ENCODE peak calls at places on chromosome 1, in seven cellular contexts. One of them, this sample, is unnamed.
A peak's percentile ranks its signal among the peaks of the same experiment; 100 is the strongest.

GRCh38 chr1:89842547-89843278 is 21.9 kb downstream of the LRRC8D start:
- DNase-seq in cardiac muscle cell: peak; percentile 64
- DNase-seq in tibial nerve: no peak
- DNase-seq in activated naive CD4-positive, alpha-beta T cell: no peak
- DNase-seq in fibroblast of mammary gland: peak; percentile 27
- DNase-seq in stimulated activated CD4-positive, alpha-beta T cell treated with anti-CD3 and anti-CD28 coated beads, Interleukin-2, amount 100 ng/mL, for 48 hours: no peak
- DNase-seq in endothelial cell: no peak
- DNase-seq in this sample: no peak

GRCh38 chr1:213982515-213982813 is 5.3 kb upstream of the PROX1 start:
- DNase-seq in cardiac muscle cell: no peak
- DNase-seq in tibial nerve: no peak
- DNase-seq in activated naive CD4-positive, alpha-beta T cell: no peak
- DNase-seq in fibroblast of mammary gland: no peak
- DNase-seq in stimulated activated CD4-positive, alpha-beta T cell treated with anti-CD3 and anti-CD28 coated beads, Interleukin-2, amount 100 ng/mL, for 48 hours: no peak
- DNase-seq in endothelial cell: no peak
- DNase-seq in this sample: no peak

GRCh38 chr1:188224263-188224662 is 1395.5 kb downstream of the PLA2G4A start:
- DNase-seq in cardiac muscle cell: no peak
- DNase-seq in tibial nerve: no peak
- DNase-seq in activated naive CD4-positive, alpha-beta T cell: no peak
- DNase-seq in fibroblast of mammary gland: no peak
- DNase-seq in stimulated activated CD4-positive, alpha-beta T cell treated with anti-CD3 and anti-CD28 coated beads, Interleukin-2, amount 100 ng/mL, for 48 hours: no peak
- DNase-seq in endothelial cell: no peak
- DNase-seq in this sample: no peak

GRCh38 chr1:84225636-84226035 is 75.9 kb upstream of the SAMD13 start:
- DNase-seq in cardiac muscle cell: peak; percentile 40
- DNase-seq in tibial nerve: no peak
- DNase-seq in activated naive CD4-positive, alpha-beta T cell: no peak
- DNase-seq in fibroblast of mammary gland: no peak
- DNase-seq in stimulated activated CD4-positive, alpha-beta T cell treated with anti-CD3 and anti-CD28 coated beads, Interleukin-2, amount 100 ng/mL, for 48 hours: no peak
- DNase-seq in endothelial cell: no peak
- DNase-seq in this sample: no peak

GRCh38 chr1:156002182-156002911 is 18.4 kb downstream of the SSR2 start:
- DNase-seq in cardiac muscle cell: no peak
- DNase-seq in tibial nerve: no peak
- DNase-seq in activated naive CD4-positive, alpha-beta T cell: no peak
- DNase-seq in fibroblast of mammary gland: no peak
- DNase-seq in stimulated activated CD4-positive, alpha-beta T cell treated with anti-CD3 and anti-CD28 coated beads, Interleukin-2, amount 100 ng/mL, for 48 hours: no peak
- DNase-seq in endothelial cell: no peak
- DNase-seq in this sample: no peak

GRCh38 chr1:240244968-240245628 is 153.4 kb downstream of the FMN2 start:
- DNase-seq in cardiac muscle cell: no peak
- DNase-seq in tibial nerve: no peak
- DNase-seq in activated naive CD4-positive, alpha-beta T cell: no peak
- DNase-seq in fibroblast of mammary gland: peak; percentile 91
- DNase-seq in stimulated activated CD4-positive, alpha-beta T cell treated with anti-CD3 and anti-CD28 coated beads, Interleukin-2, amount 100 ng/mL, for 48 hours: no peak
- DNase-seq in endothelial cell: no peak
- DNase-seq in this sample: no peak

GRCh38 chr1:210250665-210250997 is 18.0 kb downstream of the SERTAD4 start:
- DNase-seq in cardiac muscle cell: peak; percentile 35
- DNase-seq in tibial nerve: no peak
- DNase-seq in activated naive CD4-positive, alpha-beta T cell: no peak
- DNase-seq in fibroblast of mammary gland: no peak
- DNase-seq in stimulated activated CD4-positive, alpha-beta T cell treated with anti-CD3 and anti-CD28 coated beads, Interleukin-2, amount 100 ng/mL, for 48 hours: no peak
- DNase-seq in endothelial cell: peak; percentile 62
- DNase-seq in this sample: no peak

GRCh38 chr1:193069748-193070394 is 10.5 kb downstream of the RO60 start:
- DNase-seq in cardiac muscle cell: peak; percentile 18
- DNase-seq in tibial nerve: no peak
- DNase-seq in activated naive CD4-positive, alpha-beta T cell: no peak
- DNase-seq in fibroblast of mammary gland: peak; percentile 29
- DNase-seq in stimulated activated CD4-positive, alpha-beta T cell treated with anti-CD3 and anti-CD28 coated beads, Interleukin-2, amount 100 ng/mL, for 48 hours: no peak
- DNase-seq in endothelial cell: no peak
- DNase-seq in this sample: no peak

GRCh38 chr1:235229868-235230267 is 68.8 kb upstream of the RBM34 start:
- DNase-seq in cardiac muscle cell: no peak
- DNase-seq in tibial nerve: no peak
- DNase-seq in activated naive CD4-positive, alpha-beta T cell: no peak
- DNase-seq in fibroblast of mammary gland: no peak
- DNase-seq in stimulated activated CD4-positive, alpha-beta T cell treated with anti-CD3 and anti-CD28 coated beads, Interleukin-2, amount 100 ng/mL, for 48 hours: no peak
- DNase-seq in endothelial cell: no peak
- DNase-seq in this sample: no peak

GRCh38 chr1:155063550-155064108 is at the start of gene EFNA4:
- DNase-seq in cardiac muscle cell: peak; percentile 82
- DNase-seq in tibial nerve: peak; percentile 59
- DNase-seq in activated naive CD4-positive, alpha-beta T cell: peak; percentile 41
- DNase-seq in fibroblast of mammary gland: peak; percentile 72
- DNase-seq in stimulated activated CD4-positive, alpha-beta T cell treated with anti-CD3 and anti-CD28 coated beads, Interleukin-2, amount 100 ng/mL, for 48 hours: peak; percentile 69
- DNase-seq in endothelial cell: peak; percentile 81
- DNase-seq in this sample: no peak

GRCh38 chr1:229028509-229028908 is 242.4 kb upstream of the RAB4A start:
- DNase-seq in cardiac muscle cell: no peak
- DNase-seq in tibial nerve: no peak
- DNase-seq in activated naive CD4-positive, alpha-beta T cell: no peak
- DNase-seq in fibroblast of mammary gland: no peak
- DNase-seq in stimulated activated CD4-positive, alpha-beta T cell treated with anti-CD3 and anti-CD28 coated beads, Interleukin-2, amount 100 ng/mL, for 48 hours: no peak
- DNase-seq in endothelial cell: peak; percentile 18
- DNase-seq in this sample: no peak

GRCh38 chr1:50666849-50667248 is 243.6 kb upstream of the DMRTA2 start:
- DNase-seq in cardiac muscle cell: no peak
- DNase-seq in tibial nerve: no peak
- DNase-seq in activated naive CD4-positive, alpha-beta T cell: no peak
- DNase-seq in fibroblast of mammary gland: no peak
- DNase-seq in stimulated activated CD4-positive, alpha-beta T cell treated with anti-CD3 and anti-CD28 coated beads, Interleukin-2, amount 100 ng/mL, for 48 hours: no peak
- DNase-seq in endothelial cell: no peak
- DNase-seq in this sample: no peak

GRCh38 chr1:12549460-12550349 is 68.3 kb downstream of the DHRS3 start:
- DNase-seq in cardiac muscle cell: peak; percentile 80
- DNase-seq in tibial nerve: peak; percentile 86
- DNase-seq in activated naive CD4-positive, alpha-beta T cell: no peak
- DNase-seq in fibroblast of mammary gland: peak; percentile 90
- DNase-seq in stimulated activated CD4-positive, alpha-beta T cell treated with anti-CD3 and anti-CD28 coated beads, Interleukin-2, amount 100 ng/mL, for 48 hours: no peak
- DNase-seq in endothelial cell: no peak
- DNase-seq in this sample: no peak

GRCh38 chr1:238409191-238409846 is 518.6 kb upstream of the ZP4 start:
- DNase-seq in cardiac muscle cell: peak; percentile 43
- DNase-seq in tibial nerve: no peak
- DNase-seq in activated naive CD4-positive, alpha-beta T cell: no peak
- DNase-seq in fibroblast of mammary gland: peak; percentile 93
- DNase-seq in stimulated activated CD4-positive, alpha-beta T cell treated with anti-CD3 and anti-CD28 coated beads, Interleukin-2, amount 100 ng/mL, for 48 hours: no peak
- DNase-seq in endothelial cell: no peak
- DNase-seq in this sample: no peak

GRCh38 chr1:5847013-5847654 is 145.1 kb downstream of the NPHP4 start:
- DNase-seq in cardiac muscle cell: peak; percentile 39
- DNase-seq in tibial nerve: no peak
- DNase-seq in activated naive CD4-positive, alpha-beta T cell: no peak
- DNase-seq in fibroblast of mammary gland: peak; percentile 12
- DNase-seq in stimulated activated CD4-positive, alpha-beta T cell treated with anti-CD3 and anti-CD28 coated beads, Interleukin-2, amount 100 ng/mL, for 48 hours: no peak
- DNase-seq in endothelial cell: peak; percentile 70
- DNase-seq in this sample: no peak